ENCODE peak calls at places on chromosomes 12 and 14, in nine cellular contexts. E is GM23248; T is tibial nerve; R is CD8-positive, alpha-beta T cell; J is breast epithelium; O is H1; S is A549; N is kidney; K is upper lobe of right lung. F is an unnamed sample.

GRCh38 chr12:29273178-29273843 is 107.7 kb downstream of the ERGIC2 start:
- DNase-seq in E (no peak), T (no peak), R (no peak), J (no peak), O (no peak), S (no peak), N (peak; percentile 43), K (no peak), F (no peak)

GRCh38 chr12:19915392-19916192 is 452.7 kb upstream of the PDE3A start:
- DNase-seq in E (peak; percentile 57), T (no peak), R (no peak), J (no peak), O (no peak), S (no peak), N (no peak), K (no peak), F (no peak)

GRCh38 chr12:91219511-91219910 is 36.9 kb upstream of the DCN start:
- DNase-seq in E (peak; percentile 80), T (no peak), R (no peak), J (no peak), O (no peak), S (no peak), N (no peak), K (no peak), F (no peak)

GRCh38 chr12:56086096-56086495 is 6.1 kb downstream of the ERBB3 start:
- DNase-seq in E (no peak), T (no peak), R (no peak), J (peak; percentile 67), O (no peak), S (no peak), N (no peak), K (no peak), F (no peak)

GRCh38 chr12:105907982-105908381 is 230.8 kb downstream of the NUAK1 start:
- DNase-seq in E (no peak), T (no peak), R (no peak), J (no peak), O (no peak), S (no peak), N (no peak), K (no peak), F (no peak)

GRCh38 chr14:71050227-71050823 is 143.1 kb downstream of the PCNX1 start:
- DNase-seq in E (peak; percentile 33), T (no peak), R (no peak), J (no peak), O (no peak), S (no peak), N (no peak), K (no peak), F (no peak)

GRCh38 chr14:50062438-50063039 is 53.8 kb downstream of the VCPKMT start:
- DNase-seq in E (peak; percentile 60), T (no peak), R (peak; percentile 83), J (no peak), O (no peak), S (peak; percentile 72), N (no peak), K (peak; percentile 45), F (no peak)

GRCh38 chr14:53295985-53296582 is 143.0 kb upstream of the DDHD1 start:
- DNase-seq in E (peak; percentile 52), T (no peak), R (no peak), J (no peak), O (no peak), S (peak; percentile 9), N (no peak), K (no peak), F (no peak)

GRCh38 chr14:90508536-90509254 is 111.9 kb downstream of the CALM1 start:
- DNase-seq in E (no peak), T (no peak), R (no peak), J (no peak), O (no peak), S (no peak), N (no peak), K (no peak), F (no peak)

GRCh38 chr12:64687816-64688599 is 71.2 kb downstream of the GNS start:
- DNase-seq in E (no peak), T (no peak), R (no peak), J (no peak), O (no peak), S (no peak), N (no peak), K (no peak), F (no peak)

GRCh38 chr14:32004300-32004699 is 72.8 kb upstream of the ARHGAP5 start:
- DNase-seq in E (peak; percentile 84), T (no peak), R (no peak), J (no peak), O (no peak), S (no peak), N (no peak), K (no peak), F (no peak)

GRCh38 chr12:89324437-89324836 is 27.9 kb downstream of the DUSP6 start:
- DNase-seq in E (no peak), T (no peak), R (no peak), J (no peak), O (no peak), S (no peak), N (peak; percentile 67), K (no peak), F (no peak)

GRCh38 chr12:89325495-89325894 is 26.8 kb downstream of the DUSP6 start:
- DNase-seq in E (no peak), T (no peak), R (no peak), J (no peak), O (no peak), S (no peak), N (no peak), K (no peak), F (no peak)

GRCh38 chr12:89320735-89321134 is 31.6 kb downstream of the DUSP6 start:
- DNase-seq in E (no peak), T (no peak), R (no peak), J (no peak), O (no peak), S (no peak), N (no peak), K (no peak), F (no peak)

GRCh38 chr12:89326260-89327040 is 25.9 kb downstream of the DUSP6 start:
- DNase-seq in E (no peak), T (no peak), R (no peak), J (no peak), O (no peak), S (no peak), N (peak; percentile 68), K (no peak), F (no peak)

DNA sequence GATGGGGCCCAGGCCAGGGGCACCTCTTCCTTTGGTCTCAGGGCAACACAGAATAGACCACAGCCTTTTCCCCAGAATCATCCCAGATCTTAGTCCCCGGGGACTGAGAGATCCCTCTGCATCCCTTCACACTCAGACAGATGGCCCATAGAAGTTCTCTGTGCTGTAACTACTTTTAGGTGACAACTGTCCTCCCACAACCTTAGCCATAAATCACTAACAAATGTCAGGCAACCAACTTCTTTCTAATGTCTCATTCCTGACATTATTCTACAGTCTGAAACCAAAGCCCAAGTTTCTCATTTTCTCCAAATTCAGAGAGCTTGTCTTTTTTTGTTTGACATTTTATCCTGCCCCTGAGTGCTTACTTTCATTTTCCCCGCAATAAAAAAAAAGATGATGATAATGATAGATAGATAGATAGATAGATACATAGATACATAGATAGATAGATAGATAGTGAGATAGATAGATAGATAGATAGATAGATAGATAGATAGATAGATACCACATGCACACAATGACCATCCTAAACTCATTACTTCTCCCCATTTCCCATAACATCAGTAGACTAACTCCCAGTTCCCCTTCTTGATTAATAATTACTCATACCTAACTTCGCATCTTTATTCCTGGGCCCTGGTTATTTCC is 28.6 kb downstream of the DUSP6 start:
- DNase-seq in E (no peak), T (no peak), R (no peak), J (no peak), O (no peak), S (no peak), N (no peak), K (no peak), F (no peak)
- H3K4me1 ChIP-seq in E (no peaks in the 10 kb centered on the region), T (peaks cover 23% of the 10 kb centered on the region), R (no peaks in the 10 kb centered on the region), J (no peaks in the 10 kb centered on the region), O (no peaks in the 10 kb centered on the region), S (no peaks in the 10 kb centered on the region), N (no peaks in the 10 kb centered on the region), K (peaks cover 24% of the 10 kb centered on the region), F (no peaks in the 10 kb centered on the region)

GRCh38 chr14:100807979-100808734 is 17.8 kb upstream of the MEG3 start:
- DNase-seq in E (no peak), T (no peak), R (no peak), J (no peak), O (no peak), S (no peak), N (peak; percentile 13), K (no peak), F (no peak)
- H3K9me3 ChIP-seq in E (no peaks in the 10 kb centered on the region), T (no peaks in the 10 kb centered on the region), R (no peaks in the 10 kb centered on the region), J (peaks cover 37% of the 10 kb centered on the region), O (peaks cover 51% of the 10 kb centered on the region), S (peaks cover 46% of the 10 kb centered on the region), N (peaks cover 25% of the 10 kb centered on the region), K (no peaks in the 10 kb centered on the region), F (no peaks in the 10 kb centered on the region)

GRCh38 chr12:13277278-13277677 is 80.8 kb downstream of the EMP1 start:
- DNase-seq in E (no peak), T (no peak), R (no peak), J (no peak), O (no peak), S (no peak), N (no peak), K (no peak), F (no peak)

GRCh38 chr12:13273097-13273496 is 76.6 kb downstream of the EMP1 start:
- DNase-seq in E (no peak), T (no peak), R (no peak), J (no peak), O (no peak), S (no peak), N (no peak), K (no peak), F (no peak)

GRCh38 chr12:13275366-13275765 is 78.8 kb downstream of the EMP1 start:
- DNase-seq in E (no peak), T (no peak), R (no peak), J (no peak), O (no peak), S (no peak), N (no peak), K (no peak), F (no peak)

GRCh38 chr12:13270817-13271216 is 74.3 kb downstream of the EMP1 start:
- DNase-seq in E (peak; percentile 11), T (no peak), R (no peak), J (no peak), O (no peak), S (no peak), N (no peak), K (no peak), F (no peak)

GRCh38 chr12:13273850-13274249 is 77.3 kb downstream of the EMP1 start:
- DNase-seq in E (peak; percentile 28), T (no peak), R (no peak), J (no peak), O (no peak), S (no peak), N (no peak), K (no peak), F (no peak)
- H3K4me3 ChIP-seq in E (peak overlapping the region; percentile 32), T (no peak overlapping the region), R (no peak overlapping the region), J (no peak overlapping the region), O (no peak overlapping the region), S (no peak overlapping the region), N (no peak overlapping the region), K (no peak overlapping the region), F (peak overlapping the region; percentile 52)

DNA sequence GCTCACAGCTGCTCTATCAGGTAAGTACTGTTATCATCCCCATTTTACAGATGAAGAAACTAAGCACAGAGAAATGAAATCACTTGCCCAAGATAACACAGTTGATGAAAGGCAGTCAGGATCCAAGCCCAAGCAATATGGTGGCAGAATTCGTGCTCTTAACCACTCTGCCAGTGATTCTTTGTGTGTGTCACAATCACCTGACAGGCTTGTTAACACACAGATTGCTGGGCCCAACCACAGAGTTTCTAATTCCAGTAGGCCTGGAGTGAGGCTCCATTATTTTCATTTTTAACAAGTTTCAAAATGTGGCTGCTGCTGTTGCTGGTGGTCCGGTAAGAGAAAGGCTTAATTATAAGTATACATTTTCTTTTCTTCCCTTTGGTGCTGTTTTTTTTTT is 134.2 kb downstream of the TGFB3 start:
- DNase-seq in E (peak; percentile 11), T (no peak), R (no peak), J (no peak), O (no peak), S (no peak), N (no peak), K (no peak), F (no peak)
- H3K4me1 ChIP-seq in E (peaks cover 21% of the 10 kb centered on the region), T (no peaks in the 10 kb centered on the region), R (no peaks in the 10 kb centered on the region), J (peaks cover 2% of the 10 kb centered on the region), O (peaks cover 6% of the 10 kb centered on the region), S (no peaks in the 10 kb centered on the region), N (no peaks in the 10 kb centered on the region), K (peaks cover 3% of the 10 kb centered on the region), F (peaks cover 32% of the 10 kb centered on the region)